ENCODE peak calls at places on chromosomes 2 and 18, in ten cellular contexts. Y is stimulated activated CD4-positive, alpha-beta T cell treated with anti-CD3 and anti-CD28 coated beads, Interleukin-4, amount 100 ng/mL, for 1 hour; P is naive thymus-derived CD8-positive, alpha-beta T cell; A is skeletal muscle cell; Z is NCI-H2029; X is NCI-H1417; U is thoracic aorta; S is retina; C is heart right ventricle; R is T follicular helper cell. E is an unnamed sample.

GRCh38 chr18:60895181-60895580 is 438.0 kb upstream of the CDH20 start:
- DNase-seq in C (no peak), S (no peak), P (no peak), Y (no peak), R (no peak), A (no peak), U (no peak), Z (no peak), X (no peak), E (no peak)

GRCh38 chr18:42033137-42033810 is 78.2 kb downstream of the PIK3C3 start:
- DNase-seq in C (no peak), A (no peak), Y (no peak), U (no peak), X (no peak), S (no peak), R (no peak), P (no peak), Z (no peak), E (no peak)

GRCh38 chr2:56177420-56178220 is 6.2 kb upstream of the CCDC85A start:
- DNase-seq in S (no peak), X (no peak), A (no peak), Y (no peak), C (no peak), U (no peak), P (no peak), R (no peak), Z (no peak), E (no peak)

GRCh38 chr18:44725300-44726096 is 44.8 kb downstream of the SETBP1 start:
- DNase-seq in P (no peak), Z (no peak), A (no peak), C (peak), S (no peak), X (no peak), U (no peak), Y (peak), R (no peak), E (no peak)

GRCh38 chr2:41038408-41038807 is 586.5 kb upstream of the SLC8A1 start:
- DNase-seq in U (no peak), Z (no peak), P (no peak), R (no peak), C (no peak), X (no peak), Y (no peak), S (no peak), A (peak), E (no peak)

GRCh38 chr2:187383043-187383800 is 64.8 kb downstream of the CALCRL start:
- DNase-seq in A (peak), S (no peak), Z (no peak), Y (no peak), U (no peak), X (no peak), C (no peak), P (no peak), R (no peak), E (no peak)

GRCh38 chr2:74893332-74893731 is 59.4 kb downstream of the HK2 start:
- DNase-seq in U (no peak), P (no peak), X (no peak), R (no peak), C (no peak), A (peak), Z (no peak), Y (no peak), S (no peak), E (no peak)

GRCh38 chr18:66872277-66872676 is 268.4 kb upstream of the CDH19 start:
- DNase-seq in Y (no peak), X (peak), R (no peak), S (no peak), A (no peak), U (no peak), Z (no peak), C (no peak), P (no peak), E (no peak)

GRCh38 chr2:152432206-152432653 is 97.3 kb downstream of the FMNL2 start:
- DNase-seq in P (no peak), C (no peak), A (peak), U (no peak), X (no peak), Y (no peak), S (no peak), R (no peak), Z (no peak), E (no peak)

GRCh38 chr2:43186679-43187374 is 39.6 kb downstream of the ZFP36L2 start:
- DNase-seq in P (no peak), C (no peak), Z (no peak), U (no peak), A (no peak), S (no peak), Y (no peak), R (no peak), X (no peak), E (no peak)

GRCh38 chr2:192749606-192750200 is 555.0 kb upstream of the TMEFF2 start:
- DNase-seq in Z (no peak), X (peak), U (no peak), C (no peak), A (no peak), P (no peak), S (no peak), Y (no peak), R (no peak), E (no peak)

GRCh38 chr2:205361272-205361671 is 321.0 kb upstream of the NRP2 start:
- DNase-seq in U (no peak), P (no peak), Z (no peak), X (no peak), Y (no peak), A (no peak), R (no peak), C (no peak), S (no peak), E (no peak)

GRCh38 chr2:4915348-4915747 is 776.8 kb upstream of the SOX11 start:
- DNase-seq in X (no peak), R (no peak), Y (no peak), P (no peak), C (no peak), U (no peak), Z (no peak), A (no peak), S (no peak), E (no peak)

GRCh38 chr18:2597639-2598038 is 26.3 kb downstream of the NDC80 start:
- DNase-seq in P (no peak), S (no peak), C (no peak), A (no peak), X (no peak), U (no peak), Y (no peak), R (no peak), Z (no peak), E (no peak)

GRCh38 chr2:112482309-112483046 is 522 bp downstream of the TTL start:
- DNase-seq in P (peak), A (no peak), U (no peak), S (peak), X (peak), C (peak), Y (peak), Z (no peak), R (no peak), E (no peak)

GRCh38 chr2:119252186-119253113 is 28.8 kb downstream of the STEAP3 start:
- DNase-seq in C (no peak), U (no peak), Y (no peak), R (no peak), X (no peak), Z (no peak), P (no peak), S (no peak), A (peak), E (peak)

GRCh38 chr2:160499865-160500264 is 6.3 kb upstream of the RBMS1 start:
- DNase-seq in U (no peak), C (no peak), R (no peak), Z (no peak), Y (no peak), P (no peak), S (no peak), X (no peak), A (no peak), E (no peak)

GRCh38 chr2:114537777-114538176 is 95.3 kb downstream of the DPP10 start:
- DNase-seq in P (no peak), C (no peak), Y (no peak), A (no peak), U (no peak), S (no peak), X (no peak), Z (no peak), R (no peak), E (no peak)